ENCODE peak calls at places on chromosome 19, in seven cellular contexts. C, S, J, K, I, Z and Y are unnamed samples.

GRCh38 chr19:15629003-15629880 is 11.5 kb upstream of the CYP4F3 start:
- DNase-seq in C (no peak), Z (peak; percentile 85), S (peak; percentile 2), K (peak; percentile 72), I (no peak), J (peak; percentile 56), Y (peak; percentile 19)

GRCh38 chr19:1399079-1399478 is 2.3 kb downstream of the GAMT start:
- DNase-seq in J (no peak), Z (no peak), I (no peak), K (no peak), C (no peak), S (no peak), Y (no peak)

GRCh38 chr19:57056972-57057371 is 62.8 kb upstream of the USP29 start:
- DNase-seq in K (no peak), Z (no peak), C (no peak), S (no peak), J (no peak), I (no peak), Y (peak; percentile 11)

GRCh38 chr19:2015611-2015950 is at the start of gene BTBD2:
- DNase-seq in K (no peak), S (peak; percentile 32), J (peak; percentile 71), I (no peak), C (peak; percentile 65), Z (no peak), Y (peak; percentile 84)

GRCh38 chr19:10535613-10536012 is 8.1 kb upstream of the ATG4D start:
- DNase-seq in S (no peak), I (no peak), Z (peak; percentile 24), K (no peak), C (peak; percentile 37), J (no peak), Y (peak; percentile 36)

GRCh38 chr19:36577271-36577996 is 4.3 kb upstream of the ZNF529 start:
- DNase-seq in C (no peak), J (peak; percentile 73), I (no peak), S (no peak), K (no peak), Z (peak; percentile 4), Y (no peak)

GRCh38 chr19:49214701-49215100 is 57.1 kb downstream of the TRPM4 start:
- DNase-seq in S (no peak), K (no peak), C (no peak), I (no peak), J (no peak), Z (no peak), Y (no peak)

GRCh38 chr19:13797870-13798269 is 2.6 kb downstream of the ZSWIM4 start:
- DNase-seq in Z (peak; percentile 86), J (no peak), K (no peak), C (no peak), S (no peak), I (no peak), Y (peak; percentile 71)

GRCh38 chr19:41543582-41543981 is 32.4 kb upstream of the CEACAM21 start:
- DNase-seq in J (no peak), Z (no peak), S (no peak), I (no peak), C (no peak), K (no peak), Y (no peak)

GRCh38 chr19:8311461-8312260 is 3.5 kb upstream of the CD320 start:
- DNase-seq in S (no peak), Z (no peak), J (no peak), I (no peak), K (no peak), C (no peak), Y (no peak)

GRCh38 chr19:10712041-10712440 is 5.8 kb upstream of the DNM2 start:
- DNase-seq in I (no peak), K (peak; percentile 66), C (no peak), Z (no peak), J (peak; percentile 44), S (no peak), Y (no peak)

GRCh38 chr19:3506384-3507340 is 551 bp downstream of the FZR1 start:
- DNase-seq in S (no peak), K (no peak), C (peak; percentile 38), J (no peak), I (no peak), Z (peak; percentile 22), Y (no peak)

GRCh38 chr19:52369463-52370340 is at the start of gene ZNF880:
- DNase-seq in I (peak; percentile 71), S (peak; percentile 83), C (peak; percentile 93), K (peak; percentile 87), Z (peak; percentile 98), J (peak; percentile 96), Y (peak; percentile 89)

GRCh38 chr19:16588089-16588823 is 16.0 kb upstream of the SLC35E1 start:
- DNase-seq in K (peak; percentile 45), C (no peak), J (no peak), I (no peak), Z (peak; percentile 50), S (no peak), Y (peak; percentile 19)

DNA sequence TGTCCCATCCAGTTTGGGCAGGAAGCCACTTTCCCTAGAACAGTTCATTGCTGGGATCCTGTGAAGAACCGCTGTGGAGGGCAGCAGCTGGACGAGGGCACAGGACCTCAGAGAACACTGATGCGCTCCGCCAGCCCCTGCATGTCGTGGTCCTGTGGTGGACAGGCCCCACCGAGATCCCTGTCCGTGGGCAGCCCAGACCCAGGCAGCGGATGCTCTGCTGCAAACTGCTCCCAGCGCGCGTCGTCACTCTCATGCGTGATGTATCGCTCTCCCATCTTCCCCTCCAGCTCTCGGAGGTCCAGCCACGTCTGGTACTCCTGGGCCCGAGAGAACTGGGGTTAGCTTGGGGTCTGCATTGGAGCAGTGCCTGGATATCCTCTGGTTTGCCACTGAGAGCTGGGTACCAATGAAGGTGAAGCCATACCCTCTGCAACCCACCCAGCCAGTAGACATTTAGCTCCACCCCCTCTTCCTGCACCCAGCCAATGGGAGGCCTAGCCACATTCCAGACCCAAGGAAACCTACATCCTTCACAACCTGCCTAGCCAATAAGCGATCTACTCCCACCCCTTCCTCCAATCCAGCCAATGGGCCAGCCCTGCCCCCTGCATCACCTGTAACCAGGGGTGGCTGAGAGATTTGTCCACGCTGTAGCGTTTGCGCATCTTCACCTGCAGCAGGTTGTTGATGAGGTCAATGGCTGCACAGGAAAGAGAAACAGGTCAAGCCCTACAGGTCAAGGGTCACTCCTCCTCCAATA is 13.6 kb upstream of the DACT3 start:
- DNase-seq in C (no peak), K (peak; percentile 94), Z (no peak), S (no peak), I (no peak), J (peak; percentile 87), Y (peak; percentile 7)
- H3K23ac ChIP-seq in C (no peak overlapping the region), K (no peak overlapping the region), Z (no peak overlapping the region), S (no peak overlapping the region), I (no peak overlapping the region), J (no peak overlapping the region), Y (no peak overlapping the region)

GRCh38 chr19:4547303-4548237 is 7.7 kb upstream of the LRG1 start:
- DNase-seq in J (peak; percentile 45), K (no peak), C (no peak), I (no peak), S (no peak), Z (peak; percentile 60), Y (no peak)
- H3K23ac ChIP-seq in J (no peak overlapping the region), K (no peak overlapping the region), C (no peak overlapping the region), I (no peak overlapping the region), S (peak overlapping the region; percentile 31), Z (no peak overlapping the region), Y (no peak overlapping the region)

GRCh38 chr19:19653597-19654147 is 9.8 kb downstream of the ATP13A1 start:
- DNase-seq in J (no peak), Z (no peak), I (no peak), C (no peak), K (no peak), S (no peak), Y (no peak)
- H3K23ac ChIP-seq in J (no peak overlapping the region), Z (no peak overlapping the region), I (no peak overlapping the region), C (no peak overlapping the region), K (no peak overlapping the region), S (no peak overlapping the region), Y (no peak overlapping the region)

DNA sequence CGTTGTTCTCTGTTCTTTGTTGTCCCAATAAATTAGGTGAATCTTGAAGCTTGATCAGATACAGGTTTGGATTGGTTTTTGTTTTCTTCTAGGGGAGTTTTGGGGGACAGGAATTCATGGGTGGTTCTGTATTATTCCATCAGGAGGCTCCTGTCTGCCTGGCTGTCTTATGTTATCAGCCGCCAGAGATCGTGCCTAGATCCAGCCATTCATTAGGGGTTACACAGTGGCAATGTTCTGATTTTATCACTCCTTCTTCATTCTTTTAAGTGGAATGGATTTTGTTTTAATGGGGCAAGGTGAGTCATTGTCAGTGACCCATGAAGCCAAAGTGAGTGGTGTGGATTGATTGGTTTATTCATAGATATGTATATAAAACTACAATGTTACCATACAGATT is 71.9 kb downstream of the CHST8 start:
- DNase-seq in I (no peak), K (no peak), J (peak; percentile 47), S (no peak), Z (no peak), C (no peak), Y (no peak)
- H3K23ac ChIP-seq in I (no peak overlapping the region), K (no peak overlapping the region), J (no peak overlapping the region), S (no peak overlapping the region), Z (no peak overlapping the region), C (no peak overlapping the region), Y (no peak overlapping the region)

GRCh38 chr19:44930088-44930487 is 11.9 kb upstream of the APOC4 start:
- DNase-seq in S (no peak), I (no peak), J (no peak), Z (no peak), C (no peak), K (no peak), Y (no peak)
- H3K23ac ChIP-seq in S (no peak overlapping the region), I (no peak overlapping the region), J (no peak overlapping the region), Z (no peak overlapping the region), C (no peak overlapping the region), K (no peak overlapping the region), Y (no peak overlapping the region)

GRCh38 chr19:54218960-54219661 is 3.7 kb downstream of the LILRB3 start:
- DNase-seq in C (no peak), S (no peak), Z (no peak), K (no peak), I (no peak), J (no peak), Y (no peak)

GRCh38 chr19:54211214-54211613 is 10.6 kb downstream of the RPS9 start:
- DNase-seq in Z (no peak), I (no peak), K (no peak), S (no peak), J (no peak), C (no peak), Y (no peak)

GRCh38 chr19:54218259-54218658 is 4.5 kb downstream of the LILRB3 start:
- DNase-seq in C (no peak), Z (no peak), I (no peak), K (no peak), S (no peak), J (no peak), Y (no peak)

DNA sequence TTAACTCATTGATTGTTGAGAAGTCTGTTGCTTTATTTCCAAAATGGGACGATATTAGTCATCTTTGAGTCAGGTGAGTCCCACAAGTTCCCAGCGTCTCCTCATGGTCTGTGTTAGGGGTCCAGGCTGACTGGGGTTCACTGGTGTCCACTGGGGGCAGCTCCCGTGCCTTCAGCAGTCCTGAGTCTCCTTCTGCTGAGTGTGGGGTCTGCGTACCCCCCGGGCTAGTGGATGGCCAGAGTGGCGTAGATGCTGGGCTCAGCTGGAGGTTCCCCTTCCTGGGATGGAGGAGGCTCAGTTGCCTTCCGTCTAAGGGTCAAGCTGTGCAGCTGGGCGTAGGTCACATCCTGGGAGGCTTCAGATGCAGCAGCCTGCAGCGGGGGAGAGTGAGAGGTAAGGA is 5.9 kb downstream of the LILRB3 start:
- DNase-seq in S (no peak), K (no peak), J (no peak), C (no peak), I (no peak), Z (no peak), Y (no peak)
- H3K23ac ChIP-seq in S (no peak overlapping the region), K (no peak overlapping the region), J (no peak overlapping the region), C (no peak overlapping the region), I (no peak overlapping the region), Z (no peak overlapping the region), Y (no peak overlapping the region)